ENCODE peak calls at places on chromosomes 2 and 18, in four cellular contexts. Q, H, M and S are unnamed samples.

GRCh38 chr2:128838244-128838643 is 519.6 kb upstream of the HS6ST1 start:
- DNase-seq in Q (no peak), H (no peak), M (no peak), S (no peak)

GRCh38 chr18:54983041-54983686 is 23.9 kb upstream of the CCDC68 start:
- DNase-seq in Q (peak), H (peak), M (no peak), S (no peak)

GRCh38 chr2:152407204-152407721 is 72.3 kb downstream of the FMNL2 start:
- DNase-seq in Q (peak), H (no peak), M (peak), S (no peak)

GRCh38 chr2:240386321-240386720 is 49.1 kb upstream of the GPC1 start:
- DNase-seq in Q (no peak), H (no peak), M (no peak), S (no peak)

GRCh38 chr2:231277962-231278361 is 79.5 kb downstream of the ARMC9 start:
- DNase-seq in Q (no peak), H (no peak), M (no peak), S (no peak)

GRCh38 chr18:25516121-25516520 is 164.2 kb upstream of the ZNF521 start:
- DNase-seq in Q (no peak), H (no peak), M (no peak), S (no peak)

GRCh38 chr18:22667616-22668422 is 250.1 kb upstream of the CTAGE1 start:
- DNase-seq in Q (peak), H (no peak), M (peak), S (no peak)

GRCh38 chr2:189091253-189091652 is 88.3 kb downstream of the COL5A2 start:
- DNase-seq in Q (no peak), H (no peak), M (no peak), S (no peak)

GRCh38 chr2:69096326-69097095 is 83.5 kb downstream of the ANTXR1 start:
- DNase-seq in Q (no peak), H (no peak), M (no peak), S (no peak)
- TF ChIP-seq SPI1 in Q (no peak), H (no peak), M (no peak), S (no peak)

GRCh38 chr2:203583696-203584095 is 48.6 kb upstream of the RAPH1 start:
- DNase-seq in Q (no peak), H (no peak), M (peak), S (no peak)
- TF ChIP-seq SPI1 in Q (no peak), H (no peak), M (no peak), S (no peak)

GRCh38 chr2:100522430-100522829 is 40.4 kb upstream of the PDCL3 start:
- DNase-seq in Q (no peak), H (no peak), M (no peak), S (no peak)

GRCh38 chr2:100524331-100524730 is 38.5 kb upstream of the PDCL3 start:
- DNase-seq in Q (no peak), H (no peak), M (no peak), S (no peak)

GRCh38 chr2:100518801-100519200 is 44.0 kb upstream of the PDCL3 start:
- DNase-seq in Q (no peak), H (no peak), M (no peak), S (no peak)

GRCh38 chr2:100517556-100517955 is 45.2 kb upstream of the PDCL3 start:
- DNase-seq in Q (no peak), H (no peak), M (no peak), S (no peak)

GRCh38 chr2:100520224-100520623 is 42.6 kb upstream of the PDCL3 start:
- DNase-seq in Q (no peak), H (no peak), M (no peak), S (no peak)
- TF ChIP-seq SPI1 in Q (no peak), H (no peak), M (no peak), S (no peak)

GRCh38 chr2:98476192-98476868 is 31.7 kb downstream of the INPP4A start:
- DNase-seq in Q (no peak), H (no peak), M (no peak), S (no peak)
- TF ChIP-seq SPI1 in Q (no peak), H (no peak), M (no peak), S (no peak)

GRCh38 chr18:23837591-23837990 is 148.3 kb downstream of the LAMA3 start:
- DNase-seq in Q (no peak), H (no peak), M (no peak), S (no peak)
- TF ChIP-seq SPI1 in Q (no peak), H (no peak), M (no peak), S (no peak)

GRCh38 chr2:214011676-214012075 is 399.2 kb upstream of the VWC2L start:
- DNase-seq in Q (no peak), H (no peak), M (no peak), S (no peak)

GRCh38 chr2:214005337-214005736 is 405.5 kb upstream of the VWC2L start:
- DNase-seq in Q (no peak), H (no peak), M (no peak), S (no peak)

GRCh38 chr2:214004463-214004862 is 406.4 kb upstream of the VWC2L start:
- DNase-seq in Q (no peak), H (no peak), M (no peak), S (no peak)

GRCh38 chr2:214006601-214007000 is 404.3 kb upstream of the VWC2L start:
- DNase-seq in Q (no peak), H (no peak), M (no peak), S (no peak)
- TF ChIP-seq SPI1 in Q (no peak), H (no peak), M (no peak), S (no peak)

GRCh38 chr2:27075219-27075871 is 3.1 kb upstream of the EMILIN1 start:
- DNase-seq in Q (peak), H (peak), M (peak), S (no peak)
- TF ChIP-seq SPI1 in Q (peak), H (peak), M (peak), S (peak)